ENCODE peak calls at places on chromosome 20, in four cellular contexts. C is body of pancreas, G is OCI-LY7, I is adrenal gland. D is an unnamed sample.

GRCh38 chr20:15446373-15446772 is 1109.0 kb upstream of the FLRT3 start:
- DNase-seq in C (peak; percentile 48), G (no peak), I (peak; percentile 14), D (peak; percentile 57)

GRCh38 chr20:17834804-17835203 is 133.8 kb downstream of the SNX5 start:
- DNase-seq in I (no peak), C (no peak), G (no peak), D (no peak)

GRCh38 chr20:10282930-10283556 is 64.4 kb downstream of the SNAP25 start:
- DNase-seq in C (no peak), I (no peak), G (no peak), D (no peak)

GRCh38 chr20:17939622-17940446 is 28.8 kb downstream of the SNX5 start:
- DNase-seq in I (no peak), C (no peak), G (no peak), D (no peak)

GRCh38 chr20:41139227-41140093 is 2.1 kb downstream of the PLCG1 start:
- DNase-seq in G (no peak), I (no peak), C (no peak), D (no peak)

GRCh38 chr20:10609726-10610125 is 64.1 kb downstream of the JAG1 start:
- DNase-seq in G (no peak), I (no peak), C (no peak), D (no peak)

GRCh38 chr20:57439432-57439831 is 48.2 kb downstream of the RBM38 start:
- DNase-seq in C (peak; percentile 92), G (no peak), I (peak; percentile 32), D (peak; percentile 53)

GRCh38 chr20:59141818-59142581 is 21.6 kb upstream of the ZNF831 start:
- DNase-seq in C (no peak), G (peak; percentile 29), I (no peak), D (no peak)

GRCh38 chr20:2349801-2350200 is 30.9 kb upstream of the TGM6 start:
- DNase-seq in G (no peak), I (no peak), C (no peak), D (no peak)

GRCh38 chr20:18718129-18718528 is 95.5 kb upstream of the SCP2D1 start:
- DNase-seq in I (no peak), C (no peak), G (no peak), D (no peak)

GRCh38 chr20:13424174-13424833 is 203.2 kb downstream of the ISM1 start:
- DNase-seq in G (no peak), I (no peak), C (no peak), D (no peak)

GRCh38 chr20:25251558-25251957 is 3.7 kb downstream of the PYGB start:
- DNase-seq in C (no peak), G (no peak), I (no peak), D (no peak)

GRCh38 chr20:32287231-32287638 is 9.8 kb downstream of the KIF3B start:
- DNase-seq in I (no peak), G (no peak), C (no peak), D (no peak)

GRCh38 chr20:10242166-10242565 is 23.5 kb downstream of the SNAP25 start:
- DNase-seq in I (no peak), C (no peak), G (no peak), D (no peak)

GRCh38 chr20:4046311-4046924 is 31.1 kb upstream of the RNF24 start:
- DNase-seq in I (no peak), C (no peak), G (no peak), D (no peak)

GRCh38 chr20:64049060-64049886 is at the start of gene SOX18:
- DNase-seq in G (no peak), I (no peak), C (no peak), D (no peak)

GRCh38 chr20:42836339-42836738 is 353.4 kb downstream of the PTPRT start:
- DNase-seq in I (no peak), G (no peak), C (no peak), D (no peak)

GRCh38 chr20:43830883-43831282 is 83.8 kb upstream of the TOX2 start:
- DNase-seq in G (no peak), I (no peak), C (no peak), D (no peak)

GRCh38 chr20:31406115-31406514 is at the start of gene DEFB121:
- DNase-seq in C (no peak), I (no peak), G (no peak), D (no peak)

GRCh38 chr20:34515484-34516037 is 661 bp upstream of the DYNLRB1 start:
- DNase-seq in C (peak; percentile 72), I (peak; percentile 71), G (peak; percentile 85), D (peak; percentile 51)

GRCh38 chr20:30168025-30168799 is 1089.3 kb upstream of the DEFB115 start:
- DNase-seq in G (no peak), C (peak; percentile 16), I (no peak), D (no peak)

GRCh38 chr20:40767530-40767924 is 78.5 kb upstream of the MAFB start:
- DNase-seq in I (no peak), C (no peak), G (no peak), D (no peak)

GRCh38 chr20:48841196-48841860 is 13.5 kb upstream of the PREX1 start:
- DNase-seq in C (no peak), I (no peak), G (no peak), D (no peak)

GRCh38 chr20:9615766-9616454 is 101.5 kb downstream of the LAMP5 start:
- DNase-seq in C (no peak), G (peak; percentile 86), I (no peak), D (no peak)

GRCh38 chr20:38139919-38140753 is 24.9 kb downstream of the TGM2 start:
- DNase-seq in I (no peak), G (no peak), C (no peak), D (peak; percentile 6)

GRCh38 chr20:23652371-23652770 is 14.6 kb upstream of the CST3 start:
- DNase-seq in C (no peak), I (no peak), G (no peak), D (no peak)
- H3K4me1 ChIP-seq in C (peaks cover 6% of the 10 kb centered on the region), I (no peaks in the 10 kb centered on the region), G (no peaks in the 10 kb centered on the region), D (no peaks in the 10 kb centered on the region)

GRCh38 chr20:62141043-62141396 is 2.2 kb downstream of the PSMA7 start:
- DNase-seq in G (no peak), I (no peak), C (no peak), D (no peak)
- H3K4me3 ChIP-seq in G (peak overlapping the region; percentile 98), I (peak overlapping the region; percentile 99), C (no peak overlapping the region), D (no peak overlapping the region)

GRCh38 chr20:56234110-56234509 is 14.4 kb upstream of the MC3R start:
- DNase-seq in G (no peak), C (no peak), I (no peak), D (no peak)
- H3K9me3 ChIP-seq in G (peaks cover 8% of the 10 kb centered on the region), C (no peaks in the 10 kb centered on the region), I (no peaks in the 10 kb centered on the region), D (no peaks in the 10 kb centered on the region)

DNA sequence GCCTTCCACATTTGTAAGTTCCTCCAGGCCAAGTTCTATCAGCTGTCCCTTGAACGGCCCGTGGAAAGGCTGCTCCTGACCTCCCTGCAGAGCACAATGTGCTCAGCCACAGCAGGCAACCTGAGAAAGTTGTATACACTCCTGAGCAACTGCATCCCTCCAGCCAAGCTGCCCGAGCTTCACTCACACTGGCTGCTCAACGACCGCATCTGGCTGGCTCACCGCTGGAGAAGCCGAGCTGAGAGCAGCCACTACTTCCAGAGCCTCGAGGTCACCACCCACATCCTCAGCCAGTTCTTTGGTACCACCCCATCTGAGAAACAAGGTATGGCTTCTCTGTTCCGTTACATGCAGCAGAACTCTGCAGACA is 2.1 kb downstream of the ZSWIM1 start:
- DNase-seq in G (no peak), I (no peak), C (no peak), D (no peak)
- H3K4me1 ChIP-seq in G (peaks cover 4% of the 10 kb centered on the region), I (peaks cover 32% of the 10 kb centered on the region), C (peaks cover 10% of the 10 kb centered on the region), D (no peaks in the 10 kb centered on the region)

DNA sequence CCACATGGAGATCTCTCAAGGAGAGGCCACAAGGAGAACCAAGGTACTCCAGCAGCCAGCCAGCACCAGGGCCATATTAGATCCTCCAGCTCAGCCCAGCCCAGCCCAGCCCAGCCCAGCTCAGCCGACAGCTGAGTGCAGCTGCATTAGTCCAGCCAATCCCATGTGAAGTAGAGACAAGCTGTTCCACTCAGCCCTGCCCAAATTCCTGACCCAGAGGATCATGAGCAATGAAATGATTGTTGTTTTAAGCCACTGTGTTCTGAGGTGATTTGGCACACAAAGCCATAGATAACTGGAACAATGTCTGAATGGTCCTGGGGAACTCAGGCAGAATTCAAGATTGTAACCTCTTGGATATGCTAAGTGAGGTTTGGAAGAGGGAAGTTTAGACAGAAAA is 59.5 kb upstream of the BMP2 start:
- DNase-seq in C (peak; percentile 74), I (peak; percentile 30), G (no peak), D (no peak)
- H3K4me3 ChIP-seq in C (no peak overlapping the region), I (no peak overlapping the region), G (no peak overlapping the region), D (no peak overlapping the region)

DNA sequence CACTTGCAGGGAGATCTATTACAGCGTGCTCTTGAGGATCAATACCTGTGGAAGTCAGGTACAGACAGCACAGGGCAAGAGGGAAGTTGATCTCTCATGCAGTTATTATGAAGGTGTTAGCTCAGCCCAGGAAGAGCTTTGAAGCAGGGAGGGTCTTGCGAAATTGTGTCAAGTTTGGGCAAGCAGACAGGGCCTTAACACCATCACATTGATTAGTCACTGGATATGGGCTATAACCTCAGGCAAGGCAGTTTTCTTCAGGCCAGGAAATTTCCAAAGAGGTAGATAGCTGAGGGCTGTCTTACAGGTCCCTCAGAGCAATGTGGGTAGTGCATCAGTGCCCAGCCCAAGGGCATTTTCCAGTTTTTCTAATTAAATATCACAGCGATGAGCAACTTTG is 643.8 kb downstream of the DHX35 start:
- DNase-seq in C (no peak), I (no peak), G (no peak), D (no peak)
- H3K9me3 ChIP-seq in C (no peaks in the 10 kb centered on the region), I (no peaks in the 10 kb centered on the region), G (no peaks in the 10 kb centered on the region), D (no peaks in the 10 kb centered on the region)

GRCh38 chr20:47780990-47781389 is 4.3 kb downstream of the SULF2 start:
- DNase-seq in I (no peak), G (no peak), C (no peak), D (no peak)
- H3K4me1 ChIP-seq in I (peaks cover 7% of the 10 kb centered on the region), G (no peaks in the 10 kb centered on the region), C (peaks cover 14% of the 10 kb centered on the region), D (peaks cover 27% of the 10 kb centered on the region)